ENCODE peak calls at places on chromosome 5, in five cellular contexts. G is CD4-positive, alpha-beta T cell; S is left ventricle myocardium inferior; A is fibroblast of mammary gland; K is ovary. V is an unnamed sample.

GRCh38 chr5:66653380-66653779 is 57.2 kb downstream of the MAST4 start:
- DNase-seq in G (no peak), S (no peak), A (peak; percentile 91), K (no peak), V (peak; percentile 22)

GRCh38 chr5:78591227-78591626 is 57.3 kb downstream of the LHFPL2 start:
- DNase-seq in G (no peak), S (no peak), A (peak; percentile 95), K (no peak), V (peak; percentile 93)

GRCh38 chr5:141742866-141743651 is 61.0 kb upstream of the ARAP3 start:
- DNase-seq in G (no peak), S (no peak), A (peak; percentile 28), K (no peak), V (no peak)

GRCh38 chr5:135484563-135485157 is 32.5 kb upstream of the TIFAB start:
- DNase-seq in G (no peak), S (no peak), A (no peak), K (no peak), V (no peak)

GRCh38 chr5:112479418-112479817 is 60.3 kb upstream of the EPB41L4A start:
- DNase-seq in G (no peak), S (no peak), A (peak; percentile 45), K (no peak), V (peak; percentile 30)

GRCh38 chr5:157059093-157059539 is at the start of gene HAVCR1:
- DNase-seq in G (no peak), S (no peak), A (no peak), K (no peak), V (no peak)

GRCh38 chr5:89246252-89246651 is 363.3 kb upstream of the MEF2C start:
- DNase-seq in G (no peak), S (no peak), A (peak; percentile 26), K (no peak), V (no peak)

GRCh38 chr5:76104027-76104426 is 20.8 kb downstream of the SV2C start:
- DNase-seq in G (no peak), S (no peak), A (no peak), K (no peak), V (no peak)

GRCh38 chr5:141669519-141669918 is 12.5 kb downstream of the ARAP3 start:
- DNase-seq in G (no peak), S (no peak), A (peak; percentile 31), K (no peak), V (no peak)

GRCh38 chr5:1254196-1254595 is 29.0 kb downstream of the SLC6A18 start:
- DNase-seq in G (no peak), S (no peak), A (no peak), K (no peak), V (no peak)

GRCh38 chr5:141855265-141856029 is 22.8 kb downstream of the PCDH1 start:
- DNase-seq in G (no peak), S (peak; percentile 60), A (no peak), K (no peak), V (no peak)

GRCh38 chr5:65867509-65868195 is 58.7 kb upstream of the ERBIN start:
- DNase-seq in G (no peak), S (no peak), A (no peak), K (no peak), V (peak; percentile 44)

GRCh38 chr5:110159202-110159601 is 469.5 kb downstream of the MAN2A1 start:
- DNase-seq in G (no peak), S (no peak), A (peak; percentile 81), K (no peak), V (no peak)

GRCh38 chr5:101605700-101606099 is 690.4 kb downstream of the SLCO4C1 start:
- DNase-seq in G (no peak), S (no peak), A (no peak), K (no peak), V (no peak)

GRCh38 chr5:169648725-169649124 is 11.7 kb downstream of the DOCK2 start:
- DNase-seq in G (no peak), S (peak; percentile 53), A (peak; percentile 88), K (no peak), V (peak; percentile 90)
- TF ChIP-seq CTCF in G (no peak), S (no peak), A (no peak), K (no peak), V (peak; percentile 11)

DNA sequence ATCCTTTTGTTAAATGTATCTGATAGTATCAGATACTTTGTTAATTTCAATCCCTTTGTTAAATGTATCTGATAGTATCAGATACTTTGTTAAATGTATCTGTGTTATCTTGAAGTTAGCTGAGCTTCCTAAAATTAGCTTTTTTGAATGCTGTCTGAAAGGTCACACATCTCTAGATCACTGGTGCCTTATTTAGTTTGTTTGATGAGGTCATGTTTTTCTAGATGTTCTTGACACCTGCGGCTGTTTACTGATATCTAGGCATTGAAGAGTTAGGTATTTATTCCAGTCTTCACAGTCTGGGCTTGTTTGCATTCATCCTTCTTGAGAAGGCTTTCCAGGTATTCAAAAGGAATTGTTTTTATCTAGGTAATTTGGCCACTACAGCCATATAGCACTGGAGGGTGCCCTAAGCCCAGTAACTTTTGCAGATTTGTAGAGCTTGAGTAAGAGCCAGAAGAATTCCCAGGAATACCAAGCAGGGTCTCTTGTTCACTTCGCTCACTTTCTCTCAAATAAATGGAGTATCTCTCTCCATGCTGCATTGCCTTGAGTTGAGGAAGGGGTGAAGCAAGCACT is 435.4 kb upstream of the GRAMD2B start:
- DNase-seq in G (no peak), S (no peak), A (no peak), K (no peak), V (no peak)
- TF ChIP-seq CTCF in G (no peak), S (peak; percentile 39), A (peak; percentile 2), K (no peak), V (no peak)

DNA sequence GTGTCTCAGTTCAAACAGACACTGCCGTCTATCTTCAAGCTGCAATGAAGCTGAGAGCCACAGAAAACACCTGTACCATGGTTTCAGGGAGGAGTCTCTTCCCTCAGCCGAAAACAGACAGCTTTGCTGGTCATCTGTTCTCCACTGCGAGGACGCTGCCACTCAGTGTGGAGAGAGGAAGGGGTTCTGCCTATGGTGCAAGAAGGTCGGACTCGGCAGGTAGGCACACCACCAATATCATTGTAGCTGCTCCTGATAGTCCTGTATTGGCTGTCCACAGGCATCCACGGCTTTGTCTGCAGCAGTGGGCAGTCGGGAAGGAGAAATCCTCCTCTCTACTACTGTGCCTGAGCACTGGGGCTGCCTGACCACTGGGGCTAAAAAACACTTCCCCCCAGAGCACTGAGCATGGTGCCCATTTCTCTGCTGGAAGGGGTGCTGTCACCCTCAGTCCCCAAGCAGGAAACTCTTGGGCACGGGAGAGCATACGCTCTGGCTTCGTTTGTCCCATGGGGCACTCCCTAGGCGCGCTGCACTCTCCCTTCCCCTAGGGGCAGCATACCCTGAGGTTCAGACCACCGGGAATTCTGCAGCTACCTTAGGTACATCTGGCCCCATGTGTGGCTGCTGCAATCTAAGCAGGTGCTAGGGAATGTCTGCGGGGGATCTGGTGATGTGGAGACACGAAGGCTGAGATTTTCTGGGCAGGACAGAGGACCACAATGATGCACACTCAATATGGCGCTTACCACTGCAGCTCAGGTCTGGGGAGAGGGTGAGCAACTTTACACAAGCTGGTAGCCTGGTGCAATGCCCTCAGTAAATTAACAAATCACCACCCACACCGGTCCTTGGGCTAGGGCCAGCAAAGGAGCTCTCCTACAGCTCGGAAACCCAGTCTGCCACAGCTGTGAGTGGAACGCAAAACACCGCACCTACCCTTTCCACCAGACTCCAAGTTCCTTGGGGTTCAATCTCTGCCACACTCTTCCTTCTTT is 880.9 kb upstream of the SEMA6A start:
- DNase-seq in G (no peak), S (no peak), A (no peak), K (no peak), V (no peak)
- TF ChIP-seq CTCF in G (no peak), S (peak; percentile 14), A (peak; percentile 15), K (no peak), V (peak; percentile 25)

GRCh38 chr5:179908528-179908927 is 831 bp upstream of the TBC1D9B start:
- DNase-seq in G (no peak), S (no peak), A (no peak), K (no peak), V (no peak)

GRCh38 chr5:179906294-179906794 is 1.4 kb downstream of the TBC1D9B start:
- DNase-seq in G (no peak), S (no peak), A (no peak), K (no peak), V (peak; percentile 4)

GRCh38 chr5:179906795-179907569 is 715 bp downstream of the TBC1D9B start:
- DNase-seq in G (no peak), S (no peak), A (peak; percentile 33), K (no peak), V (no peak)

GRCh38 chr5:179909224-179909623 is 1.5 kb upstream of the TBC1D9B start:
- DNase-seq in G (no peak), S (no peak), A (no peak), K (no peak), V (no peak)

DNA sequence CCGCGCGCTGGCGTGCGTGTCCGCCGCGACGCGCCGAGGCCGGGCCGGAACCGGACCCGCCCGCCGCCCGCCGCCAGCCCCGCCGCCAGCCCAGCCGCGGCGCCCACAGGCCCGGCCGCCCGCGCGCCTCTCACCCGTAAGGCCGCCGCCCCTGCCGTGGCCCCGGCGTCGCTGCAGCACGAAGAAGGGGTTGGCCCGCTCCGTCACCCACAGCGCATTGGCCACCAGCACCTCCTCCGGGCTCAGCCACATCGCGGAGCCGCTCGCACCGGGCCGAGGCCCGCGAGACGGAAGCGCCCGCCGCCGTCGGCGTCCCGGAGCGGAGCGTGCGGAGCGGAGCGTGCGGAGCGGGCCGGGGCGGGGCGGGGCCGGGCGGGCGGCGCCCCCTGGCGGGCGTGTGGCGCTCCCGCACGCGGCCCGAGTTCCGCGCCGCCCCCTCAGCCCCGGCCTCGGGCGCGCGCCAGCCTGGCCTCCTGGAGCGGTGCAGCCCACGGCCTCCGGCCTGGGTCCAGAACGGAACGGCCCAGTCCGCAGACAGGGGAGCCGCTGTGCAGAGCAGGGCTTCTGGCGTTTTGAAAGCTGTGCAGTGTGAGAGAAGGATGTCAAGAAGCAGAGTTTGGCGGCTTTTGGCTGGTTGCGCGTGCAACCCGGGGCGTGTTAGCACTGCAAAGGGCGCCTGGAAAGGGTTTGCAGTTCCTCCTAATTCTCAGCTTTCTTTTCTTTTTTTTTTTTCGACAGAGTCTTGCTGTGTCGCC is at the start of gene TBC1D9B:
- DNase-seq in G (peak; percentile 45), S (peak; percentile 73), A (peak; percentile 58), K (peak; percentile 74), V (peak; percentile 40)
- TF ChIP-seq CTCF in G (peak; percentile 17), S (peak; percentile 60), A (no peak), K (peak; percentile 42), V (peak; percentile 60)

DNA sequence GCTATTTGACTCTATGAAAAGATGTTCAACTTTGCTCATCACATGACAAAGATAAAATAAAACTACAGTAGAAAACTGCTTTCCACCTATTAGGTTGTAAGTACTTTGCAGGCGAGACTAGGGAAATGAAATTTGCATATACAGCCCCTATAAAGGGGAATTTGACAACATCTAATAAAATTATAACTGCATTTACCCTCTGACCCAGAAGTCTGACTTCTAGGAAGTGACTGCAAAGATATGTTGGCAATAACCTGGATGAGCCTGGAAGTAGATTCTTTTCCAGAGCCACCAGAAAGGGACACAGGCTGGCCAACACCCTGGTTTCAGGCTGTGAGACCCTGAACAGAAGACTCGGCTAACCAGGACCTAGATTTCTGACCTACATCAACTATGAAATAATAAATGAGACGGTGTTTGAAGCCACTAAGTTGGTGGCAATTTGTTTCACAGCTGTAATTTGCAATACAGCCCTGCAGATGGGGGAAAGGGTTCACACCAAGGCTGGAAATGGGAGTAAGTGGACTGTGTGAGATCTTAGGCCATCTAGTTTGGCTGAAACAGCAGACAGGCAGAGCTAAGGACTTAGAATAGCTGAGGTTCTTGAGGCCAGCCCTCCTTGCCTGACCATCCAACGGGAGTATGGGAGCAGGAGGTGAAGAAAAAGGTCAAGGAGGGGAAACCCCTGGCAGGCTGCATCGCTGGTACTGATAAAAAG is 106.6 kb downstream of the SIL1 start:
- DNase-seq in G (no peak), S (no peak), A (peak; percentile 36), K (peak; percentile 49), V (no peak)
- TF ChIP-seq CTCF in G (no peak), S (peak; percentile 58), A (peak; percentile 6), K (peak; percentile 50), V (no peak)

GRCh38 chr5:92518318-92518913 is 1062.6 kb downstream of the NR2F1-AS1 start:
- DNase-seq in G (no peak), S (no peak), A (peak; percentile 76), K (no peak), V (peak; percentile 64)
- TF ChIP-seq CTCF in G (no peak), S (peak; percentile 58), A (peak; percentile 57), K (no peak), V (peak; percentile 83)